ENCODE peak calls at places on chromosomes 7 and 10, in five cellular contexts. H is cardiac muscle cell; S is stimulated activated CD4-positive, alpha-beta T cell treated with anti-CD3 and anti-CD28 coated beads, Interleukin-1b, Interleukin-23, amount 100 ng/mL, for 4 hours; T is HFFc6; D is HT1080. F is an unnamed sample.

GRCh38 chr7:12056381-12056780 is 154.7 kb upstream of the TMEM106B start:
- DNase-seq in H (no peak), S (no peak), T (no peak), D (peak), F (no peak)

GRCh38 chr10:97762816-97763215 is 9.0 kb downstream of the SFRP5 start:
- DNase-seq in H (peak), S (no peak), T (no peak), D (no peak), F (no peak)

GRCh38 chr7:139745330-139746143 is 32.3 kb downstream of the HIPK2 start:
- DNase-seq in H (no peak), S (no peak), T (no peak), D (no peak), F (no peak)

GRCh38 chr10:59333731-59334130 is 28.6 kb downstream of the FAM13C start:
- DNase-seq in H (no peak), S (no peak), T (no peak), D (no peak), F (no peak)

GRCh38 chr10:84903320-84903719 is 574.9 kb downstream of the CCSER2 start:
- DNase-seq in H (no peak), S (no peak), T (no peak), D (no peak), F (no peak)

GRCh38 chr10:73650537-73651331 is 5.1 kb downstream of the SYNPO2L start:
- DNase-seq in H (peak), S (no peak), T (peak), D (peak), F (no peak)

GRCh38 chr10:125164421-125164820 is 4.1 kb upstream of the CTBP2 start:
- DNase-seq in H (no peak), S (no peak), T (no peak), D (no peak), F (no peak)

GRCh38 chr7:87420173-87420572 is 55.3 kb downstream of the ABCB4 start:
- DNase-seq in H (no peak), S (no peak), T (no peak), D (peak), F (no peak)

GRCh38 chr7:127266047-127266446 is 13.3 kb upstream of the GRM8 start:
- DNase-seq in H (no peak), S (no peak), T (no peak), D (no peak), F (no peak)

GRCh38 chr7:106542550-106543220 is 118.3 kb downstream of the CCDC71L start:
- DNase-seq in H (peak), S (peak), T (peak), D (peak), F (peak)

GRCh38 chr10:115854740-115855435 is 418.1 kb downstream of the GFRA1 start:
- DNase-seq in H (no peak), S (no peak), T (peak), D (no peak), F (no peak)

GRCh38 chr7:137262599-137262998 is 80.9 kb downstream of the PTN start:
- DNase-seq in H (no peak), S (no peak), T (no peak), D (no peak), F (no peak)

GRCh38 chr10:86345296-86346168 is 21.1 kb downstream of the GRID1 start:
- DNase-seq in H (peak), S (no peak), T (peak), D (peak), F (no peak)

GRCh38 chr10:113555751-113556150 is 2.9 kb downstream of the HABP2 start:
- DNase-seq in H (no peak), S (no peak), T (no peak), D (no peak), F (no peak)

GRCh38 chr7:26429168-26429567 is 137.5 kb downstream of the SNX10 start:
- DNase-seq in H (no peak), S (no peak), T (no peak), D (peak), F (no peak)

GRCh38 chr10:30840386-30841074 is 191.1 kb downstream of the ZNF438 start:
- DNase-seq in H (no peak), S (no peak), T (no peak), D (no peak), F (no peak)

GRCh38 chr7:4000139-4000538 is 682.0 kb upstream of the FOXK1 start:
- DNase-seq in H (no peak), S (no peak), T (no peak), D (no peak), F (no peak)

GRCh38 chr7:30001953-30002352 is 12.4 kb upstream of the SCRN1 start:
- DNase-seq in H (no peak), S (no peak), T (no peak), D (no peak), F (peak)

GRCh38 chr10:132363376-132363775 is 31.4 kb downstream of the LRRC27 start:
- DNase-seq in H (no peak), S (no peak), T (no peak), D (no peak), F (no peak)

GRCh38 chr10:70323143-70323696 is 39.4 kb upstream of the NPFFR1 start:
- DNase-seq in H (no peak), S (no peak), T (no peak), D (no peak), F (no peak)

GRCh38 chr7:40986351-40986873 is 716.5 kb downstream of the INHBA start:
- DNase-seq in H (no peak), S (no peak), T (peak), D (peak), F (no peak)

GRCh38 chr10:14560274-14560673 is 214.4 kb downstream of the FAM107B start:
- DNase-seq in H (peak), S (peak), T (peak), D (peak), F (no peak)

GRCh38 chr7:359776-360361 is 69.9 kb downstream of the FOXL3 start:
- DNase-seq in H (no peak), S (no peak), T (no peak), D (no peak), F (no peak)

GRCh38 chr10:127832456-127832855 is 60.3 kb downstream of the CLRN3 start:
- DNase-seq in H (no peak), S (no peak), T (no peak), D (no peak), F (no peak)

GRCh38 chr10:93999401-93999851 is 5.7 kb downstream of the PLCE1 start:
- DNase-seq in H (peak), S (no peak), T (peak), D (peak), F (no peak)

GRCh38 chr10:89275383-89275782 is 23.8 kb upstream of the LIPA start:
- DNase-seq in H (no peak), S (no peak), T (no peak), D (no peak), F (no peak)

GRCh38 chr7:84017653-84018052 is 176.9 kb downstream of the SEMA3A start:
- DNase-seq in H (no peak), S (no peak), T (no peak), D (no peak), F (no peak)

GRCh38 chr10:97640868-97641811 is 669 bp downstream of the PI4K2A start:
- DNase-seq in H (peak), S (no peak), T (peak), D (peak), F (no peak)

GRCh38 chr10:126872768-126873167 is 32.5 kb upstream of the DOCK1 start:
- DNase-seq in H (no peak), S (no peak), T (no peak), D (peak), F (no peak)

GRCh38 chr7:44100458-44101303 is 3.5 kb upstream of the AEBP1 start:
- DNase-seq in H (no peak), S (no peak), T (peak), D (no peak), F (no peak)

GRCh38 chr10:88831709-88832108 is 19.9 kb downstream of the ANKRD22 start:
- DNase-seq in H (no peak), S (no peak), T (no peak), D (no peak), F (no peak)

GRCh38 chr7:2523941-2524807 is 4.6 kb downstream of the LFNG start:
- DNase-seq in H (no peak), S (no peak), T (peak), D (peak), F (no peak)

GRCh38 chr10:17179002-17179401 is 22.5 kb downstream of the TRDMT1 start:
- DNase-seq in H (no peak), S (no peak), T (no peak), D (peak), F (no peak)

GRCh38 chr7:19413444-19413965 is 268.3 kb upstream of the FERD3L start:
- DNase-seq in H (no peak), S (no peak), T (no peak), D (no peak), F (no peak)

GRCh38 chr7:145020454-145020853 is 184.6 kb upstream of the TPK1 start:
- DNase-seq in H (no peak), S (no peak), T (no peak), D (no peak), F (no peak)

GRCh38 chr7:105585850-105586500 is 4.7 kb upstream of the EFCAB10 start:
- DNase-seq in H (no peak), S (no peak), T (no peak), D (no peak), F (no peak)

GRCh38 chr7:132030161-132030568 is 473.7 kb upstream of the PODXL start:
- DNase-seq in H (peak), S (no peak), T (no peak), D (no peak), F (no peak)

GRCh38 chr7:139066315-139066714 is 30.5 kb upstream of the ZC3HAV1L start:
- DNase-seq in H (no peak), S (no peak), T (no peak), D (no peak), F (no peak)